ENCODE peak calls at places on chromosomes 11 and 22, in nine cellular contexts. One of them, this sample, is unnamed.

GRCh38 chr11:16891170-16891569 is 123.0 kb downstream of the PLEKHA7 start:
- DNase-seq in stomach: no peak
- DNase-seq in AG10803: peak; percentile 22
- DNase-seq in MCF 10A: no peak
- DNase-seq in naive thymus-derived CD4-positive, alpha-beta T cell: no peak
- DNase-seq in left lung: no peak
- DNase-seq in activated T-helper 1 cell treated with anti-CD3 and anti-CD28 coated beads, Interleukin-2, amount 50 U/mL, for 16 hours: no peak
- DNase-seq in T-cell: no peak
- DNase-seq in ELR: no peak
- DNase-seq in this sample: no peak

GRCh38 chr11:77084581-77085191 is 17.9 kb downstream of the CAPN5 start:
- DNase-seq in left lung: peak; percentile 25
- DNase-seq in MCF 10A: no peak
- DNase-seq in AG10803: no peak
- DNase-seq in stomach: peak; percentile 26
- DNase-seq in T-cell: no peak
- DNase-seq in ELR: no peak
- DNase-seq in naive thymus-derived CD4-positive, alpha-beta T cell: no peak
- DNase-seq in activated T-helper 1 cell treated with anti-CD3 and anti-CD28 coated beads, Interleukin-2, amount 50 U/mL, for 16 hours: no peak
- DNase-seq in this sample: no peak

GRCh38 chr11:2933376-2934056 is 4.3 kb upstream of the PHLDA2 start:
- DNase-seq in activated T-helper 1 cell treated with anti-CD3 and anti-CD28 coated beads, Interleukin-2, amount 50 U/mL, for 16 hours: no peak
- DNase-seq in left lung: peak; percentile 92
- DNase-seq in T-cell: peak; percentile 41
- DNase-seq in MCF 10A: peak; percentile 94
- DNase-seq in stomach: peak; percentile 84
- DNase-seq in AG10803: peak; percentile 88
- DNase-seq in naive thymus-derived CD4-positive, alpha-beta T cell: no peak
- DNase-seq in ELR: peak; percentile 93
- DNase-seq in this sample: peak; percentile 95

GRCh38 chr11:89489930-89490329 is 1.2 kb downstream of the NOX4 start:
- DNase-seq in AG10803: no peak
- DNase-seq in T-cell: no peak
- DNase-seq in naive thymus-derived CD4-positive, alpha-beta T cell: no peak
- DNase-seq in activated T-helper 1 cell treated with anti-CD3 and anti-CD28 coated beads, Interleukin-2, amount 50 U/mL, for 16 hours: no peak
- DNase-seq in left lung: no peak
- DNase-seq in stomach: no peak
- DNase-seq in MCF 10A: no peak
- DNase-seq in ELR: peak; percentile 10
- DNase-seq in this sample: no peak

GRCh38 chr11:93541884-93542752 is 1.1 kb downstream of the SMCO4 start:
- DNase-seq in ELR: peak; percentile 64
- DNase-seq in activated T-helper 1 cell treated with anti-CD3 and anti-CD28 coated beads, Interleukin-2, amount 50 U/mL, for 16 hours: peak; percentile 12
- DNase-seq in MCF 10A: peak; percentile 66
- DNase-seq in T-cell: no peak
- DNase-seq in left lung: peak; percentile 66
- DNase-seq in stomach: peak; percentile 46
- DNase-seq in AG10803: peak; percentile 41
- DNase-seq in naive thymus-derived CD4-positive, alpha-beta T cell: peak; percentile 15
- DNase-seq in this sample: peak; percentile 34

GRCh38 chr11:73907191-73907590 is 30.4 kb downstream of the PAAF1 start:
- DNase-seq in ELR: peak; percentile 73
- DNase-seq in left lung: no peak
- DNase-seq in AG10803: peak; percentile 23
- DNase-seq in naive thymus-derived CD4-positive, alpha-beta T cell: no peak
- DNase-seq in activated T-helper 1 cell treated with anti-CD3 and anti-CD28 coated beads, Interleukin-2, amount 50 U/mL, for 16 hours: no peak
- DNase-seq in T-cell: no peak
- DNase-seq in stomach: no peak
- DNase-seq in MCF 10A: peak; percentile 61
- DNase-seq in this sample: peak; percentile 42

GRCh38 chr22:37210041-37210803 is 2.1 kb downstream of the SSTR3 start:
- DNase-seq in stomach: no peak
- DNase-seq in naive thymus-derived CD4-positive, alpha-beta T cell: no peak
- DNase-seq in MCF 10A: no peak
- DNase-seq in T-cell: no peak
- DNase-seq in activated T-helper 1 cell treated with anti-CD3 and anti-CD28 coated beads, Interleukin-2, amount 50 U/mL, for 16 hours: no peak
- DNase-seq in left lung: no peak
- DNase-seq in ELR: no peak
- DNase-seq in AG10803: no peak
- DNase-seq in this sample: no peak

GRCh38 chr11:2800655-2801531 is 84.7 kb downstream of the CDKN1C start:
- DNase-seq in left lung: no peak
- DNase-seq in activated T-helper 1 cell treated with anti-CD3 and anti-CD28 coated beads, Interleukin-2, amount 50 U/mL, for 16 hours: no peak
- DNase-seq in stomach: peak; percentile 21
- DNase-seq in ELR: no peak
- DNase-seq in MCF 10A: no peak
- DNase-seq in T-cell: no peak
- DNase-seq in naive thymus-derived CD4-positive, alpha-beta T cell: no peak
- DNase-seq in AG10803: no peak
- DNase-seq in this sample: no peak